ENCODE peak calls at places on chromosomes 13 and 19, in ten cellular contexts. T, M, D, S, A, K, Z, C, B and Q are unnamed samples.

GRCh38 chr13:110525328-110526319 is 35.9 kb downstream of the RAB20 start:
- DNase-seq in T (no peak), M (peak), D (peak), S (no peak), A (no peak), K (no peak), Z (no peak), C (no peak), B (no peak), Q (no peak)

GRCh38 chr19:10655457-10656312 is 1.5 kb downstream of the ILF3 start:
- DNase-seq in T (peak), M (peak), D (no peak), S (no peak), A (no peak), K (peak), Z (no peak), C (peak), B (no peak), Q (peak)

GRCh38 chr13:84812789-84813188 is 930.5 kb upstream of the SLITRK1 start:
- DNase-seq in T (no peak), M (no peak), D (no peak), S (no peak), A (no peak), K (no peak), Z (no peak), C (no peak), B (no peak), Q (no peak)

GRCh38 chr19:15613338-15613737 is 1.7 kb upstream of the CYP4F8 start:
- DNase-seq in T (no peak), M (no peak), D (no peak), S (no peak), A (no peak), K (no peak), Z (no peak), C (no peak), B (no peak), Q (no peak)

GRCh38 chr19:46014534-46014933 is 8.3 kb downstream of the PGLYRP1 start:
- DNase-seq in T (no peak), M (no peak), D (no peak), S (no peak), A (no peak), K (no peak), Z (no peak), C (no peak), B (no peak), Q (no peak)

GRCh38 chr19:17389957-17390664 is 3.9 kb downstream of the CCDC194 start:
- DNase-seq in T (no peak), M (no peak), D (no peak), S (no peak), A (no peak), K (no peak), Z (no peak), C (no peak), B (no peak), Q (no peak)

GRCh38 chr13:112709825-112710783 is 20.3 kb downstream of the ATP11A start:
- DNase-seq in T (no peak), M (no peak), D (peak), S (no peak), A (no peak), K (peak), Z (no peak), C (no peak), B (no peak), Q (no peak)

GRCh38 chr13:112814905-112815585 is 125.2 kb downstream of the ATP11A start:
- DNase-seq in T (no peak), M (no peak), D (no peak), S (no peak), A (no peak), K (no peak), Z (no peak), C (no peak), B (no peak), Q (no peak)

GRCh38 chr19:57820599-57820998 is 5.9 kb upstream of the ZNF552 start:
- DNase-seq in T (no peak), M (no peak), D (no peak), S (no peak), A (no peak), K (no peak), Z (no peak), C (no peak), B (no peak), Q (no peak)

GRCh38 chr13:106570354-106570822 is 2.5 kb upstream of the ARGLU1 start:
- DNase-seq in T (peak), M (peak), D (peak), S (peak), A (peak), K (peak), Z (no peak), C (no peak), B (peak), Q (no peak)

GRCh38 chr13:46609052-46609451 is 56.1 kb downstream of the LRCH1 start:
- DNase-seq in T (no peak), M (no peak), D (no peak), S (no peak), A (no peak), K (no peak), Z (no peak), C (no peak), B (no peak), Q (no peak)

GRCh38 chr13:38970380-38971051 is 20.1 kb downstream of the STOML3 start:
- DNase-seq in T (no peak), M (no peak), D (no peak), S (no peak), A (no peak), K (no peak), Z (no peak), C (no peak), B (no peak), Q (peak)

GRCh38 chr19:37738371-37738770 is 18.8 kb upstream of the ZNF607 start:
- DNase-seq in T (no peak), M (no peak), D (no peak), S (no peak), A (no peak), K (no peak), Z (no peak), C (no peak), B (no peak), Q (no peak)

GRCh38 chr19:1465191-1466016 is 13.6 kb downstream of the C19orf25 start:
- DNase-seq in T (peak), M (peak), D (peak), S (no peak), A (peak), K (no peak), Z (no peak), C (no peak), B (no peak), Q (no peak)

GRCh38 chr13:92826197-92826596 is 400.4 kb upstream of the GPC6 start:
- DNase-seq in T (no peak), M (no peak), D (no peak), S (no peak), A (no peak), K (peak), Z (no peak), C (no peak), B (no peak), Q (peak)

GRCh38 chr19:58399903-58400637 is 4.6 kb downstream of the RNF225 start:
- DNase-seq in T (no peak), M (no peak), D (no peak), S (no peak), A (no peak), K (no peak), Z (no peak), C (no peak), B (no peak), Q (no peak)

GRCh38 chr19:13952154-13953020 is at the start of gene DCAF15:
- DNase-seq in T (peak), M (peak), D (peak), S (peak), A (peak), K (peak), Z (peak), C (peak), B (peak), Q (peak)

GRCh38 chr13:66405908-66406802 is 824.0 kb downstream of the PCDH9 start:
- DNase-seq in T (no peak), M (no peak), D (no peak), S (no peak), A (peak), K (no peak), Z (no peak), C (peak), B (no peak), Q (no peak)

GRCh38 chr13:99970761-99971575 is 599 bp downstream of the ZIC5 start:
- DNase-seq in T (peak), M (no peak), D (peak), S (no peak), A (no peak), K (no peak), Z (peak), C (no peak), B (no peak), Q (no peak)

GRCh38 chr19:3374369-3375112 is 8.2 kb downstream of the NFIC start:
- DNase-seq in T (no peak), M (no peak), D (no peak), S (no peak), A (no peak), K (peak), Z (no peak), C (no peak), B (no peak), Q (no peak)

GRCh38 chr13:99419591-99420243 is 81.6 kb upstream of the TM9SF2 start:
- DNase-seq in T (no peak), M (no peak), D (no peak), S (no peak), A (no peak), K (no peak), Z (no peak), C (no peak), B (no peak), Q (no peak)

GRCh38 chr19:2050349-2050990 is 574 bp downstream of the MKNK2 start:
- DNase-seq in T (no peak), M (peak), D (peak), S (no peak), A (no peak), K (no peak), Z (no peak), C (no peak), B (no peak), Q (no peak)

GRCh38 chr19:13130886-13131490 is 12.9 kb downstream of the NACC1 start:
- DNase-seq in T (no peak), M (no peak), D (no peak), S (no peak), A (no peak), K (no peak), Z (no peak), C (no peak), B (no peak), Q (no peak)

GRCh38 chr19:55212447-55212846 is 3.1 kb upstream of the PTPRH start:
- DNase-seq in T (peak), M (peak), D (no peak), S (no peak), A (peak), K (no peak), Z (no peak), C (peak), B (no peak), Q (peak)

GRCh38 chr19:15421726-15422260 is 3.0 kb upstream of the AKAP8L start:
- DNase-seq in T (no peak), M (no peak), D (no peak), S (no peak), A (no peak), K (peak), Z (no peak), C (no peak), B (no peak), Q (no peak)

GRCh38 chr13:41284512-41285288 is 21.3 kb upstream of the MTRF1 start:
- DNase-seq in T (no peak), M (no peak), D (no peak), S (no peak), A (peak), K (no peak), Z (no peak), C (peak), B (no peak), Q (no peak)

GRCh38 chr13:99926014-99926731 is 45.4 kb downstream of the ZIC5 start:
- DNase-seq in T (no peak), M (peak), D (no peak), S (no peak), A (peak), K (peak), Z (no peak), C (no peak), B (no peak), Q (no peak)

GRCh38 chr19:50419580-50420035 is 870 bp downstream of the SPIB start:
- DNase-seq in T (peak), M (no peak), D (no peak), S (no peak), A (no peak), K (no peak), Z (no peak), C (no peak), B (no peak), Q (no peak)

GRCh38 chr13:111217661-111218060 is 102.6 kb downstream of the ARHGEF7 start:
- DNase-seq in T (no peak), M (no peak), D (no peak), S (no peak), A (no peak), K (no peak), Z (no peak), C (no peak), B (no peak), Q (no peak)